ENCODE peak calls at places on chromosome 21, in four cellular contexts. One of them, this sample, is unnamed. For H3K4me1, the result is how much of the 10 kb centered on the place peaks cover.

GRCh38 chr21:25350056-25350455 is 257.2 kb downstream of the MRPL39 start:
- DNase-seq in uterus: no peak
- DNase-seq in tibial nerve: no peak
- DNase-seq in body of pancreas: peak
- DNase-seq in this sample: no peak

GRCh38 chr21:35469446-35469845 is 420.3 kb upstream of the RUNX1 start:
- DNase-seq in tibial nerve: no peak
- DNase-seq in uterus: no peak
- DNase-seq in body of pancreas: no peak
- DNase-seq in this sample: no peak

GRCh38 chr21:25457411-25457810 is 149.9 kb downstream of the MRPL39 start:
- DNase-seq in uterus: no peak
- DNase-seq in tibial nerve: no peak
- DNase-seq in body of pancreas: no peak
- DNase-seq in this sample: no peak

GRCh38 chr21:15289896-15290841 is 225.4 kb upstream of the NRIP1 start:
- DNase-seq in body of pancreas: peak
- DNase-seq in uterus: no peak
- DNase-seq in tibial nerve: no peak
- DNase-seq in this sample: no peak

GRCh38 chr21:25400427-25400826 is 206.9 kb downstream of the MRPL39 start:
- DNase-seq in body of pancreas: no peak
- DNase-seq in tibial nerve: no peak
- DNase-seq in uterus: no peak
- DNase-seq in this sample: no peak

GRCh38 chr21:35438643-35439404 is 389.7 kb upstream of the RUNX1 start:
- DNase-seq in tibial nerve: no peak
- DNase-seq in uterus: no peak
- DNase-seq in body of pancreas: peak
- DNase-seq in this sample: no peak

GRCh38 chr21:8988696-8989095 is 1532.7 kb upstream of the TPTE start:
- DNase-seq in body of pancreas: no peak
- DNase-seq in tibial nerve: no peak
- DNase-seq in uterus: no peak
- DNase-seq in this sample: no peak

GRCh38 chr21:40556442-40556968 is 290.5 kb downstream of the DSCAM start:
- DNase-seq in body of pancreas: no peak
- DNase-seq in tibial nerve: no peak
- DNase-seq in uterus: no peak
- DNase-seq in this sample: no peak

GRCh38 chr21:34915364-34915834 is 133.7 kb downstream of the RUNX1 start:
- DNase-seq in tibial nerve: no peak
- DNase-seq in body of pancreas: no peak
- DNase-seq in uterus: no peak
- DNase-seq in this sample: no peak

GRCh38 chr21:25639922-25640670 is 1.0 kb downstream of the JAM2 start:
- DNase-seq in uterus: peak
- DNase-seq in tibial nerve: peak
- DNase-seq in body of pancreas: no peak
- DNase-seq in this sample: no peak

GRCh38 chr21:45997205-45997494 is 15.6 kb downstream of the COL6A1 start:
- DNase-seq in tibial nerve: no peak
- DNase-seq in body of pancreas: no peak
- DNase-seq in uterus: peak
- DNase-seq in this sample: no peak

GRCh38 chr21:18913914-18914313 is 510.3 kb upstream of the TMPRSS15 start:
- DNase-seq in uterus: no peak
- DNase-seq in body of pancreas: no peak
- DNase-seq in tibial nerve: no peak
- DNase-seq in this sample: no peak

GRCh38 chr21:23955130-23955873 is 1652.0 kb downstream of the MRPL39 start:
- DNase-seq in uterus: no peak
- DNase-seq in body of pancreas: no peak
- DNase-seq in tibial nerve: no peak
- DNase-seq in this sample: no peak

GRCh38 chr21:9753943-9754342 is 767.4 kb upstream of the TPTE start:
- DNase-seq in body of pancreas: no peak
- DNase-seq in uterus: no peak
- DNase-seq in tibial nerve: no peak
- DNase-seq in this sample: no peak

GRCh38 chr21:15406791-15407190 is 323.0 kb upstream of the USP25 start:
- DNase-seq in tibial nerve: no peak
- DNase-seq in body of pancreas: peak
- DNase-seq in uterus: no peak
- DNase-seq in this sample: no peak

GRCh38 chr21:46040707-46041106 is 57.2 kb upstream of the COL6A2 start:
- DNase-seq in body of pancreas: no peak
- DNase-seq in tibial nerve: no peak
- DNase-seq in uterus: no peak
- DNase-seq in this sample: no peak

GRCh38 chr21:22575165-22575584 is 1577.0 kb downstream of the NCAM2 start:
- DNase-seq in body of pancreas: no peak
- DNase-seq in tibial nerve: no peak
- DNase-seq in uterus: no peak
- DNase-seq in this sample: no peak

GRCh38 chr21:35475768-35476167 is 426.7 kb upstream of the RUNX1 start:
- DNase-seq in body of pancreas: peak
- DNase-seq in tibial nerve: no peak
- DNase-seq in uterus: no peak
- DNase-seq in this sample: no peak

GRCh38 chr21:46080171-46081021 is 17.5 kb upstream of the COL6A2 start:
- DNase-seq in tibial nerve: no peak
- DNase-seq in uterus: peak
- DNase-seq in body of pancreas: no peak
- DNase-seq in this sample: no peak

GRCh38 chr21:45970674-45971486 is 10.7 kb upstream of the COL6A1 start:
- DNase-seq in body of pancreas: peak
- DNase-seq in tibial nerve: no peak
- DNase-seq in uterus: peak
- DNase-seq in this sample: peak

GRCh38 chr21:20020032-20020431 is 978.2 kb upstream of the NCAM2 start:
- DNase-seq in body of pancreas: no peak
- DNase-seq in tibial nerve: no peak
- DNase-seq in uterus: no peak
- DNase-seq in this sample: no peak

GRCh38 chr21:22904385-22904784 is 1906.2 kb downstream of the NCAM2 start:
- DNase-seq in uterus: no peak
- DNase-seq in tibial nerve: no peak
- DNase-seq in body of pancreas: no peak
- DNase-seq in this sample: no peak

DNA sequence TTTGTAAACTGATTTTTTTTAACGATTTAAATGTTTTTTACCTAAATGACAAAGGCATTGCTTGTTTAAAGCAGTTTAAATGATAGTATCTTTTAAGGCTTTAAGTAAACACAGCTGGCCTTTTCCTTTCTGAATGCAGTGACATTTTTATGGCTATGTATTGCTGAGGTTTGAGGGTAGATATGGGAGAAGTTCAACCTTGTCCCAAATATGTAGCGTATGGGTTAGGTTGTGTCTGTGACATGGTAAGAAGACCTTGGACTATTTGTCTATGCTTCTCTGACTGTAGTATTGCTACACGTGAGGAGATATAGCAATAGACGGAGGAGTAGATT is 32.5 kb downstream of the PKNOX1 start:
- DNase-seq in tibial nerve: no peak
- DNase-seq in body of pancreas: peak
- DNase-seq in uterus: no peak
- DNase-seq in this sample: no peak
- H3K27ac ChIP-seq in tibial nerve: no peak
- H3K27ac ChIP-seq in body of pancreas: peak
- H3K27ac ChIP-seq in uterus: peak
- H3K27ac ChIP-seq in this sample: no peak

GRCh38 chr21:33267250-33267649 is 1.1 kb downstream of the IL10RB start:
- DNase-seq in body of pancreas: no peak
- DNase-seq in tibial nerve: no peak
- DNase-seq in uterus: no peak
- DNase-seq in this sample: no peak

GRCh38 chr21:33268392-33268735 is 2.2 kb downstream of the IL10RB start:
- DNase-seq in body of pancreas: no peak
- DNase-seq in tibial nerve: no peak
- DNase-seq in uterus: no peak
- DNase-seq in this sample: no peak

GRCh38 chr21:33266784-33267135 is 593 bp downstream of the IL10RB start:
- DNase-seq in uterus: no peak
- DNase-seq in body of pancreas: no peak
- DNase-seq in tibial nerve: no peak
- DNase-seq in this sample: peak

GRCh38 chr21:33270986-33271385 is 4.8 kb downstream of the IL10RB start:
- DNase-seq in uterus: no peak
- DNase-seq in body of pancreas: no peak
- DNase-seq in tibial nerve: no peak
- DNase-seq in this sample: no peak

GRCh38 chr21:33268736-33269441 is 2.7 kb downstream of the IL10RB start:
- DNase-seq in uterus: no peak
- DNase-seq in body of pancreas: peak
- DNase-seq in tibial nerve: no peak
- DNase-seq in this sample: peak
- TF ChIP-seq POLR2A in uterus: no peak
- TF ChIP-seq POLR2A in body of pancreas: peak
- TF ChIP-seq POLR2A in tibial nerve: no peak
- TF ChIP-seq POLR2A in this sample: peak

GRCh38 chr21:39127506-39127905 is 55.7 kb downstream of the PSMG1 start:
- DNase-seq in tibial nerve: no peak
- DNase-seq in body of pancreas: no peak
- DNase-seq in uterus: no peak
- DNase-seq in this sample: no peak

GRCh38 chr21:39137248-39138186 is 45.7 kb downstream of the PSMG1 start:
- DNase-seq in body of pancreas: no peak
- DNase-seq in uterus: no peak
- DNase-seq in tibial nerve: no peak
- DNase-seq in this sample: no peak

GRCh38 chr21:39134288-39134810 is 48.9 kb downstream of the PSMG1 start:
- DNase-seq in body of pancreas: no peak
- DNase-seq in tibial nerve: no peak
- DNase-seq in uterus: no peak
- DNase-seq in this sample: no peak

GRCh38 chr21:39136711-39137110 is 46.5 kb downstream of the PSMG1 start:
- DNase-seq in uterus: no peak
- DNase-seq in tibial nerve: no peak
- DNase-seq in body of pancreas: no peak
- DNase-seq in this sample: no peak

DNA sequence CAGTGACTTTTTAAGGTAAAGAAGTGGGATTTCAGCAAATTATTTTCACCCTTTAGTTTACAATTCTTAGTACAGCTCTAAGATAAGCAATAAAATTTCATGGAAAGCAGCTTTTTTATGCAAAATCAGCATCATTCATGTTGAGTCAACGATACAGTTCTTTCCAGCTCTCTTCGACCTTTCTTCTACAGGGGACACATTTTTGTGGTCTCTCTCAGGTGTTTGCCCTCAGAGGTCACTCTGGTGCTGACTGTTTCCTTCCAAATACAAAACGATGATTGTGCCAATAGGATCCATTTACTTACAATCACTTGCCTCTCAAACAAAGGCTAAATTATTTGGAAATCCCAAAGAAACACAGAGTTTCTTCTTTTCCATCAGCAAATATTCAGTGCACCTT is 51.0 kb downstream of the PSMG1 start:
- DNase-seq in body of pancreas: no peak
- DNase-seq in uterus: no peak
- DNase-seq in tibial nerve: no peak
- DNase-seq in this sample: no peak
- H3K4me1 ChIP-seq in body of pancreas: under half
- H3K4me1 ChIP-seq in uterus: under half
- H3K4me1 ChIP-seq in tibial nerve: under half
- H3K4me1 ChIP-seq in this sample: under half

DNA sequence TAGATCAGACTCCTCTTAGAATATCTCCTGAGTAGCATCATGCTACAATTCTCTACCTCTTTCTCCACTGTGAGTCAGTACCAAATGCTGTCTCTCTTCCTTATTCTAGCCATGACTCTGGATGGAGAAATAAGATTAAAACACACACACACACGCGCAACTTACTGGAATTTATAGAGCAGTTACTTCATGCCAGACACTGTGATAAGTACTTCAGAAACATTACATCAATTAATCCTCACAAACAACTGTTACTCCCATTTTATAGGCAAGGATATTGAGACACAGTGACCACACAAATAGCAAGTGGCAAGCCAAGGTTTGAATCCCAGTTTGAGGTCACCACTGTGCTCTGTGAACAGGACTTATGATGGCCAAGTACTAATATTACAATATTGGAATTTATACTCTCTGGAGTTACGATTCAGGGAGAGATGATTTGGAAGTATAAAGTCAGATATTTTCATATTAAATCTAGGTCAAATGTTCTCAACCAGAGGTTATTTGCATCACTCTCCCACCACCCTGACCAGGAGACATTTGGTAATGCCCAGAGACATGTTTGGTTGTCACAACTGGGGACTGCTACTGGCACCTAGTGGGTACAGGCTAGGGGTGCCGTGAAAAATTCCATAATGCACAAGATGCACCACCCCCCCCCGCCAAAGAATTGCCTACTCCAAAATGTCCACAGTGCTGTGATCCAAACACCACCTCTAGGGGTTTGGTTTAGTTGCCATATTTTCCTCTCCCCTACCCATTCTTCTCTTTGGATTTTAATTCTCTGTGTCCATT is 221.6 kb downstream of the LTN1 start:
- DNase-seq in uterus: no peak
- DNase-seq in tibial nerve: no peak
- DNase-seq in body of pancreas: no peak
- DNase-seq in this sample: no peak
- H3K27ac ChIP-seq in uterus: no peak
- H3K27ac ChIP-seq in tibial nerve: peak
- H3K27ac ChIP-seq in body of pancreas: no peak
- H3K27ac ChIP-seq in this sample: peak

GRCh38 chr21:17819114-17819877 is at the start of gene C21orf91:
- DNase-seq in uterus: peak
- DNase-seq in tibial nerve: peak
- DNase-seq in body of pancreas: peak
- DNase-seq in this sample: peak
- TF ChIP-seq POLR2A in uterus: peak
- TF ChIP-seq POLR2A in tibial nerve: peak
- TF ChIP-seq POLR2A in body of pancreas: peak
- TF ChIP-seq POLR2A in this sample: peak

DNA sequence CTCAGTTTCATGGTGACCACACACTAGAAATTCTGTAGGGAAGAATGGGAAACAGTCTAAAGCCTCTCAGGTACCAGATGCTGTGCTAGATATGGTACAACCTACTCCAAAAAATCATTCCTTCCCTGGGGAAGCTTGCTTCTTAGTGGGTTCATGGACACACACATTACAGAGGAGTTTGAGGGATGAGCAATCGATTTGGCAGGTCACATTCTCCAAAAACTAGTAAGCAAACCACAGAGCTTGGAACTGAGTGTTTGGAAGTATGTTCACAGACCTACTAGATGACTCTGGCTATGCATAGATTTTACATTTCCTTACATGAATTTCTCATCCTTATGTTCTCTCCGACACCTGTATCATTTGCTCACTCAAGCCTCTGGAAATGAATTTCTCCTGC is 10.8 kb downstream of the EVA1C start:
- DNase-seq in body of pancreas: no peak
- DNase-seq in uterus: no peak
- DNase-seq in tibial nerve: no peak
- DNase-seq in this sample: no peak
- H3K4me1 ChIP-seq in body of pancreas: under half
- H3K4me1 ChIP-seq in uterus: under half
- H3K4me1 ChIP-seq in tibial nerve: under half
- H3K4me1 ChIP-seq in this sample: under half